ENCODE peak calls at places on chromosomes 2 and 18, in eight cellular contexts. V is naive thymus-derived CD4-positive, alpha-beta T cell; H is heart right ventricle; W is lung; Z is PC-3; Q is sigmoid colon; M is left ventricle myocardium inferior; G is fibroblast of lung. F is an unnamed sample.

GRCh38 chr2:168030862-168031624 is 216.4 kb downstream of the STK39 start:
- DNase-seq in V (no peak), H (no peak), W (no peak), Z (no peak), Q (no peak), M (no peak), G (peak; percentile 68), F (no peak)

GRCh38 chr2:73235315-73236028 is 1.4 kb downstream of the CCT7 start:
- DNase-seq in V (no peak), H (no peak), W (no peak), Z (no peak), Q (no peak), M (no peak), G (no peak), F (peak; percentile 11)

GRCh38 chr2:172100080-172101007 is 2.4 kb downstream of the DLX2 start:
- DNase-seq in V (no peak), H (no peak), W (no peak), Z (no peak), Q (no peak), M (no peak), G (no peak), F (no peak)

GRCh38 chr2:179862898-179863458 is 1.6 kb upstream of the ZNF385B start:
- DNase-seq in V (no peak), H (no peak), W (no peak), Z (no peak), Q (no peak), M (no peak), G (no peak), F (no peak)

GRCh38 chr2:81550277-81550676 is 1245.7 kb upstream of the LRRTM1 start:
- DNase-seq in V (no peak), H (no peak), W (no peak), Z (no peak), Q (no peak), M (no peak), G (no peak), F (no peak)

GRCh38 chr2:145404690-145405089 is 884.8 kb upstream of the ZEB2 start:
- DNase-seq in V (no peak), H (no peak), W (no peak), Z (no peak), Q (no peak), M (no peak), G (no peak), F (no peak)

GRCh38 chr2:155766342-155767115 is 566.0 kb downstream of the NR4A2 start:
- DNase-seq in V (no peak), H (no peak), W (no peak), Z (no peak), Q (no peak), M (no peak), G (no peak), F (no peak)

GRCh38 chr2:149732730-149733290 is 145.2 kb upstream of the MMADHC start:
- DNase-seq in V (no peak), H (no peak), W (no peak), Z (no peak), Q (no peak), M (no peak), G (no peak), F (no peak)

GRCh38 chr2:112006076-112006410 is 49.0 kb upstream of the TMEM87B start:
- DNase-seq in V (no peak), H (no peak), W (no peak), Z (peak; percentile 82), Q (no peak), M (no peak), G (peak; percentile 58), F (no peak)

GRCh38 chr2:3659447-3660432 is 1.7 kb downstream of the ALLC start:
- DNase-seq in V (no peak), H (peak; percentile 54), W (no peak), Z (no peak), Q (peak; percentile 51), M (peak; percentile 56), G (peak; percentile 46), F (no peak)
- H3K4me1 ChIP-seq in V (no peaks in the 10 kb centered on the region), H (peaks cover 12% of the 10 kb centered on the region), W (peaks cover 3% of the 10 kb centered on the region), Z (no peaks in the 10 kb centered on the region), Q (no peaks in the 10 kb centered on the region), M (peaks cover 34% of the 10 kb centered on the region), G (peaks cover 2% of the 10 kb centered on the region), F (peaks cover 6% of the 10 kb centered on the region)

GRCh38 chr2:23287250-23287704 is 97.7 kb upstream of the KLHL29 start:
- DNase-seq in V (no peak), H (peak; percentile 9), W (no peak), Z (no peak), Q (peak; percentile 72), M (peak; percentile 18), G (peak; percentile 59), F (no peak)
- H3K27ac ChIP-seq in V (no peak overlapping the region), H (peak overlapping the region; percentile 42), W (peak overlapping the region; percentile 7), Z (no peak overlapping the region), Q (peak overlapping the region; percentile 82), M (peak overlapping the region; percentile 66), G (peak overlapping the region; percentile 63), F (no peak overlapping the region)

DNA sequence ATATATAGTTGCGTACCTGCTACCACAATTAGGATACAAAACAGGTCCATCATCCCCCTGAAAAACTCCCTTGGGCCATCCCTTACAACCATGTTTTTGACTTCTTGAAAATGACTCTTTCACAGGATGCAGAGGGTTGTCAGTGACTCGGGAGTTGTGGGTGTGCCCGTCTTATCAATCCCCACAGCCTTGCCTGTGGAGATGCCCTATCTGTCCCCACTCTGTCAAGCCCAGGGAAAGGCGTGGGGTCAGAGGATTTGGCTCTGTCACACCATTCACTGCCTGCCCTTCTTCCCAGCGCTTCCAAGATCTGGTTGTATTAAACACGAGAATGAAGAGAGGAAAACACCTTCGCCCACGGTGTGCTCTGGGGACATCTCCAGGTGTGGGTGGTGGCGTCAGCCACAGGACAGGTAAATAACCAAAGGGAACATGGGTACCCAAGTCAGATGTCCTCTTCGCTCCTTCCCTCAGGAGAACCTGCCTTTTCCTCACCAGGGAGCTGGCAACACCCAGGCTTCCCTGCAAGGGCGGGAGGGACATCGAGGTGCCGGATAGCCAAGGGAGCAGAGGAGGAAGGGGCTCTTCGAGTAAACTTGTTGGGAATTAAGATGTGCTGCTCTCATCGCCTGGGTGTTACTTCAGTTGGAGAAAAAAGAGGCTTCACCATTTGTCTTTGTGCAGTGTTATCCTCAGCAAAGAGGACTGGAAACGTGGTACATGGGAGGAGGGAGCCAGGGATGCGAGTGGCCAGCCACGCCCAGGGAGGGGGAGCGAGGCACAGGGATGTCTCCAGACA is 100.3 kb downstream of the B3GNT2 start:
- DNase-seq in V (no peak), H (no peak), W (no peak), Z (no peak), Q (no peak), M (no peak), G (no peak), F (no peak)
- H3K4me1 ChIP-seq in V (peaks cover 6% of the 10 kb centered on the region), H (peaks cover 24% of the 10 kb centered on the region), W (peaks cover 15% of the 10 kb centered on the region), Z (peaks cover 13% of the 10 kb centered on the region), Q (peaks cover 34% of the 10 kb centered on the region), M (peaks cover 37% of the 10 kb centered on the region), G (no peaks in the 10 kb centered on the region), F (no peaks in the 10 kb centered on the region)

GRCh38 chr2:160372585-160372984 is 121.0 kb downstream of the RBMS1 start:
- DNase-seq in V (no peak), H (no peak), W (no peak), Z (no peak), Q (no peak), M (no peak), G (peak; percentile 57), F (no peak)

GRCh38 chr2:160368988-160369935 is 124.3 kb downstream of the RBMS1 start:
- DNase-seq in V (no peak), H (no peak), W (no peak), Z (no peak), Q (no peak), M (no peak), G (peak; percentile 48), F (no peak)

GRCh38 chr2:160372010-160372356 is 121.6 kb downstream of the RBMS1 start:
- DNase-seq in V (no peak), H (no peak), W (no peak), Z (no peak), Q (no peak), M (no peak), G (no peak), F (no peak)

GRCh38 chr2:160373263-160374019 is 120.2 kb downstream of the RBMS1 start:
- DNase-seq in V (no peak), H (no peak), W (no peak), Z (no peak), Q (no peak), M (no peak), G (no peak), F (no peak)

DNA sequence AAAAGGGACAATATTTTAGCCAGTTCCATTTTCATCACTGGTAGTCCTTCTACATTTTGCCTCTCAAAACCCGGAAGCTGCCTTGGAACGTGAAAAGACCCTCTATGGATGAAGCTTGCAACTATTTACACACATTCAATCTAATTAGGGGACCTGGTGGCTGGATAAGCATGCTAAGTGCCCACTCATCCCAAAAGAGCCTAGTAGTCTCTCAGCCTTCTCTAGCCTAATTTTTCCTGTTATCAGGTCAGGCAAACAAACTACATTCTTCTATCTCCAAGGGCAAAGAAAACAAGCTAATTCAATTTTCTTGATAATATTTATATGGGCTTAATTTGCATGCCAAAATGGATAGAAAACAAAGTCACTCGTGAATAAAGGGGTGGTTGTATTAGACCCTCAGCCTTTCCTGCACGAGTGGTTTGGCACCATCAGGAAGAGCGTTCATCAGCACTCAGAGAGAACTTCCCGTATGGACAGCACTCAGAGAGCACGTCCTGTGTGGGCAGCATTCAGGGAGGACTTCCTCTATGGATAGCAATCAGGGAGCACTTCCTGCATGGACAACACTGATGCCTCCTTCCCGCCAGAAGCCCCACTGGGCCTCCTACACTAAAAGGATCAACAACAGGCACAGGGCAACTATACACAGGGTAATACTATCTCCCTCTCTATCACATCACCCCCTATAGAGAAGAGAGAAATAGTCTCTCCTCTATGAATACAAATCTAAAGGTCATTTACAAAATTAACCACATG is 122.2 kb downstream of the RBMS1 start:
- DNase-seq in V (no peak), H (peak; percentile 48), W (no peak), Z (no peak), Q (no peak), M (peak; percentile 32), G (no peak), F (no peak)
- H3K27ac ChIP-seq in V (no peak overlapping the region), H (peak overlapping the region; percentile 81), W (peak overlapping the region; percentile 71), Z (no peak overlapping the region), Q (peak overlapping the region; percentile 68), M (peak overlapping the region; percentile 87), G (peak overlapping the region; percentile 30), F (no peak overlapping the region)

GRCh38 chr18:13381331-13381730 is 162.8 kb downstream of the LDLRAD4 start:
- DNase-seq in V (no peak), H (no peak), W (no peak), Z (no peak), Q (peak; percentile 60), M (no peak), G (no peak), F (no peak)
- H3K4me1 ChIP-seq in V (peaks cover 18% of the 10 kb centered on the region), H (peaks cover 55% of the 10 kb centered on the region), W (peaks cover 14% of the 10 kb centered on the region), Z (no peaks in the 10 kb centered on the region), Q (peaks cover 46% of the 10 kb centered on the region), M (peaks cover 75% of the 10 kb centered on the region), G (no peaks in the 10 kb centered on the region), F (peaks cover 75% of the 10 kb centered on the region)

DNA sequence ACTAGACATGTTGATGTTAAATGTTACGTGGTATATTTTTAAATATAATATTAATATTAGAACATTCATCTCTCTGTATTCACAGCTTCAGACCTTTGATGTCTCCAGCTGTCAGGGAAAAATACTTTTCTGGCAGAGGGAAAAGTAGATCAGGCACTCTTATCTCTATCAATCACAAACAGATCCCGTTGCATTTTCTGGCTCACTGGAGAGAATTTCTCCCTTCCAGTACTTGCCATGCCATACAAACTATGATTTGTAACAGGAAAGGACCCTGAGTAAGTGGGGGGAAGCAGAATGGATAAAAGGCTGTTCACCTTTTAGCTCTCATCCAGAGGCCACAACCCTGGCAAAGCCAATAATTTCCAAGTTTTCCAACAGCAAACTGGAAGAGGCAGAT is 158.0 kb downstream of the TCF4 start:
- DNase-seq in V (no peak), H (no peak), W (no peak), Z (no peak), Q (no peak), M (no peak), G (no peak), F (no peak)
- H3K27ac ChIP-seq in V (no peak overlapping the region), H (peak overlapping the region; percentile 35), W (no peak overlapping the region), Z (no peak overlapping the region), Q (no peak overlapping the region), M (peak overlapping the region; percentile 43), G (no peak overlapping the region), F (no peak overlapping the region)

GRCh38 chr18:55448390-55448789 is 139.6 kb downstream of the TCF4 start:
- DNase-seq in V (no peak), H (no peak), W (no peak), Z (no peak), Q (no peak), M (no peak), G (no peak), F (no peak)
- H3K4me1 ChIP-seq in V (no peaks in the 10 kb centered on the region), H (peaks cover 6% of the 10 kb centered on the region), W (peaks cover 6% of the 10 kb centered on the region), Z (no peaks in the 10 kb centered on the region), Q (peaks cover 46% of the 10 kb centered on the region), M (peaks cover 60% of the 10 kb centered on the region), G (no peaks in the 10 kb centered on the region), F (no peaks in the 10 kb centered on the region)